ENCODE peak calls at places on chromosomes 2 and 18, in five cellular contexts. One of them, this sample, is unnamed.

GRCh38 chr2:4354678-4355077 is 651.3 kb downstream of the DCDC2C start:
- DNase-seq in thoracic aorta: no peak
- DNase-seq in tibial artery: no peak
- DNase-seq in cardiac fibroblast: no peak
- DNase-seq in AG09309: no peak
- DNase-seq in this sample: no peak

GRCh38 chr18:2656237-2657042 is 914 bp downstream of the SMCHD1 start:
- DNase-seq in tibial artery: peak; percentile 87
- DNase-seq in thoracic aorta: no peak
- DNase-seq in cardiac fibroblast: peak; percentile 45
- DNase-seq in AG09309: no peak
- DNase-seq in this sample: no peak

GRCh38 chr18:57844319-57844718 is 41.2 kb upstream of the ATP8B1 start:
- DNase-seq in cardiac fibroblast: no peak
- DNase-seq in AG09309: no peak
- DNase-seq in tibial artery: no peak
- DNase-seq in thoracic aorta: no peak
- DNase-seq in this sample: no peak

GRCh38 chr18:71995895-71996443 is 548.2 kb downstream of the CBLN2 start:
- DNase-seq in cardiac fibroblast: no peak
- DNase-seq in AG09309: no peak
- DNase-seq in tibial artery: no peak
- DNase-seq in thoracic aorta: no peak
- DNase-seq in this sample: no peak

GRCh38 chr2:109699646-109700045 is 85.5 kb downstream of the SOWAHC start:
- DNase-seq in cardiac fibroblast: no peak
- DNase-seq in AG09309: no peak
- DNase-seq in tibial artery: no peak
- DNase-seq in thoracic aorta: no peak
- DNase-seq in this sample: no peak

GRCh38 chr2:130824492-130825061 is 12.1 kb upstream of the ARHGEF4 start:
- DNase-seq in cardiac fibroblast: peak; percentile 96
- DNase-seq in thoracic aorta: no peak
- DNase-seq in AG09309: peak; percentile 72
- DNase-seq in tibial artery: no peak
- DNase-seq in this sample: peak; percentile 20

GRCh38 chr2:102226612-102227351 is 40.0 kb downstream of the IL1RL2 start:
- DNase-seq in tibial artery: no peak
- DNase-seq in thoracic aorta: no peak
- DNase-seq in AG09309: no peak
- DNase-seq in cardiac fibroblast: no peak
- DNase-seq in this sample: no peak

GRCh38 chr2:137202310-137202709 is 437.0 kb downstream of the THSD7B start:
- DNase-seq in cardiac fibroblast: no peak
- DNase-seq in thoracic aorta: no peak
- DNase-seq in tibial artery: no peak
- DNase-seq in AG09309: no peak
- DNase-seq in this sample: no peak

GRCh38 chr2:213157242-213157641 is 5.8 kb upstream of the IKZF2 start:
- DNase-seq in cardiac fibroblast: peak; percentile 31
- DNase-seq in thoracic aorta: no peak
- DNase-seq in tibial artery: no peak
- DNase-seq in AG09309: no peak
- DNase-seq in this sample: no peak

GRCh38 chr18:50560681-50561629 is 1.1 kb downstream of the MAPK4 start:
- DNase-seq in cardiac fibroblast: no peak
- DNase-seq in thoracic aorta: no peak
- DNase-seq in tibial artery: no peak
- DNase-seq in AG09309: no peak
- DNase-seq in this sample: no peak

GRCh38 chr2:207216454-207216853 is 50.7 kb upstream of the KLF7 start:
- DNase-seq in AG09309: no peak
- DNase-seq in thoracic aorta: no peak
- DNase-seq in cardiac fibroblast: no peak
- DNase-seq in tibial artery: no peak
- DNase-seq in this sample: no peak

GRCh38 chr18:55489742-55490055 is 98.3 kb downstream of the TCF4 start:
- DNase-seq in thoracic aorta: no peak
- DNase-seq in AG09309: no peak
- DNase-seq in tibial artery: no peak
- DNase-seq in cardiac fibroblast: peak; percentile 31
- DNase-seq in this sample: no peak

GRCh38 chr2:89784960-89785359 is 1093.5 kb downstream of the RPIA start:
- DNase-seq in tibial artery: no peak
- DNase-seq in thoracic aorta: no peak
- DNase-seq in cardiac fibroblast: no peak
- DNase-seq in AG09309: no peak
- DNase-seq in this sample: no peak

GRCh38 chr2:208488668-208489564 is 82.3 kb downstream of the PTH2R start:
- DNase-seq in thoracic aorta: no peak
- DNase-seq in AG09309: no peak
- DNase-seq in cardiac fibroblast: no peak
- DNase-seq in tibial artery: no peak
- DNase-seq in this sample: no peak

GRCh38 chr18:53458944-53459580 is 765.4 kb downstream of the MBD2 start:
- DNase-seq in cardiac fibroblast: no peak
- DNase-seq in AG09309: no peak
- DNase-seq in thoracic aorta: no peak
- DNase-seq in tibial artery: no peak
- DNase-seq in this sample: no peak

GRCh38 chr2:54966165-54966819 is 84.0 kb downstream of the RTN4 start:
- DNase-seq in AG09309: no peak
- DNase-seq in tibial artery: no peak
- DNase-seq in cardiac fibroblast: no peak
- DNase-seq in thoracic aorta: no peak
- DNase-seq in this sample: no peak

GRCh38 chr2:223469270-223470057 is 132.7 kb downstream of the SCG2 start:
- DNase-seq in thoracic aorta: peak; percentile 25
- DNase-seq in cardiac fibroblast: peak; percentile 98
- DNase-seq in AG09309: peak; percentile 35
- DNase-seq in tibial artery: peak; percentile 93
- DNase-seq in this sample: no peak

GRCh38 chr2:236657801-236658200 is 88.2 kb downstream of the ACKR3 start:
- DNase-seq in AG09309: no peak
- DNase-seq in tibial artery: no peak
- DNase-seq in cardiac fibroblast: no peak
- DNase-seq in thoracic aorta: no peak
- DNase-seq in this sample: no peak

GRCh38 chr2:68463287-68463877 is 3.7 kb downstream of the FBXO48 start:
- DNase-seq in tibial artery: no peak
- DNase-seq in AG09309: no peak
- DNase-seq in thoracic aorta: no peak
- DNase-seq in cardiac fibroblast: peak; percentile 78
- DNase-seq in this sample: no peak

GRCh38 chr2:101706121-101706818 is 8.8 kb downstream of the MAP4K4 start:
- DNase-seq in AG09309: no peak
- DNase-seq in cardiac fibroblast: no peak
- DNase-seq in thoracic aorta: no peak
- DNase-seq in tibial artery: no peak
- DNase-seq in this sample: no peak

GRCh38 chr18:63439334-63439733 is 17.1 kb upstream of the VPS4B start:
- DNase-seq in tibial artery: no peak
- DNase-seq in cardiac fibroblast: peak; percentile 79
- DNase-seq in AG09309: no peak
- DNase-seq in thoracic aorta: no peak
- DNase-seq in this sample: peak; percentile 37

DNA sequence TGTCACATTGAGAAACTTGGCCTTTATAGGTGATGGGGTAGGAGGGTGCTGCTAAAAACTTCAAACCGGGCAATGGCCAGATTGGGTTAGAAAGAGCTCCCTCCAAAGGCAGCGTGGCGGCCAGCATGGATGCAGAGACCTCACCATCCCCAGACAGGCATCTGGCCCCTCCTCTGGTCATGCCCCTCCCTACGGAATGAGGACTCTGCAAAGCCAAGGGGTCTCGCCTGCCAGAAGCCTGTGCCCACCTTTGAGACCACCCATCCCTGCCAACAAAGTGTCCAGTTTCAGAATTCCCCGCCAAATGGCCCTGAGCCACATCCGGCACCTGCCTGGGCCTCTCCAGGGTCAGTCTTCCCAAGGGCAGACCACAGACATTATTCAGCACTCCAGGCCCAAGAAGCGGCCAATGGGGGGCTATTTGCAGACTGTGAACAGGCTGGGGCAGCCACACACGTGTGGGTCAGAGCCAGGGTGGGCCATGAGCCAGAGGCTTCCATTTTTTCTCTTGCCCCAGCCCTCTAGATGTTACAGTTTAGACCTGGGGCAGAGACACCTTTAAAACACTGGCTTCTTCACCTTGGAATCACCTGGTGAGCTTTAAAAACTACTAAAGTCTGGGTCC is 4.2 kb upstream of the ATP6V1B1 start:
- DNase-seq in AG09309: no peak
- DNase-seq in thoracic aorta: no peak
- DNase-seq in tibial artery: peak; percentile 21
- DNase-seq in cardiac fibroblast: no peak
- DNase-seq in this sample: no peak
- TF ChIP-seq CTCF in AG09309: no peak
- TF ChIP-seq CTCF in thoracic aorta: no peak
- TF ChIP-seq CTCF in tibial artery: no peak
- TF ChIP-seq CTCF in cardiac fibroblast: no peak
- TF ChIP-seq CTCF in this sample: no peak

DNA sequence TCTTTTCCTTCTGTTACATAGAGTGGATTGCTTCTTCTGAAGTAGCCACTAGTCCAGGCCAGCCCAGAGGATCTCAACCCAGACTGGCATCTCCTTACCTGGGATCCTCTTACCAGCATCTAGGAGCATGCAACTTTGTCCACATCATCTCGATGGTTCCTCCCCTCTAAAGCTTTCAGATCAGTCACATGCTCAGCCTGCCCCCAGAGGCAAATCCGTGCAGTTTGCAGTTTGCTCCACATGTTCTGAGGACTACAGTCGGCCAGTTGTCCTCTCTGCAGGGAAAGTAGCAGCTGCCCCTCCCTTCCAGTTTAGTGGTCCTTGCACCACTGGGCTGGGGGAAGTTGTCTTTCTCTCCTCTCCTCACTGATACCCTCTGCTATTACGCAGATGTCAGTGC is 259.8 kb upstream of the APCDD1 start:
- DNase-seq in cardiac fibroblast: peak; percentile 8
- DNase-seq in thoracic aorta: no peak
- DNase-seq in AG09309: no peak
- DNase-seq in tibial artery: no peak
- DNase-seq in this sample: no peak
- TF ChIP-seq CTCF in cardiac fibroblast: no peak
- TF ChIP-seq CTCF in thoracic aorta: no peak
- TF ChIP-seq CTCF in AG09309: no peak
- TF ChIP-seq CTCF in tibial artery: no peak
- TF ChIP-seq CTCF in this sample: no peak

GRCh38 chr2:163593941-163594340 is 141.9 kb downstream of the FIGN start:
- DNase-seq in cardiac fibroblast: no peak
- DNase-seq in AG09309: no peak
- DNase-seq in tibial artery: no peak
- DNase-seq in thoracic aorta: no peak
- DNase-seq in this sample: no peak
- TF ChIP-seq CTCF in cardiac fibroblast: no peak
- TF ChIP-seq CTCF in AG09309: no peak
- TF ChIP-seq CTCF in tibial artery: no peak
- TF ChIP-seq CTCF in thoracic aorta: no peak
- TF ChIP-seq CTCF in this sample: no peak

GRCh38 chr2:164842624-164842966 is 972 bp upstream of the COBLL1 start:
- DNase-seq in cardiac fibroblast: no peak
- DNase-seq in thoracic aorta: no peak
- DNase-seq in tibial artery: no peak
- DNase-seq in AG09309: no peak
- DNase-seq in this sample: no peak

GRCh38 chr2:164840930-164841718 is 499 bp downstream of the COBLL1 start:
- DNase-seq in tibial artery: peak; percentile 91
- DNase-seq in cardiac fibroblast: peak; percentile 75
- DNase-seq in thoracic aorta: peak; percentile 12
- DNase-seq in AG09309: no peak
- DNase-seq in this sample: no peak

GRCh38 chr2:164841719-164842623 is at the start of gene COBLL1:
- DNase-seq in cardiac fibroblast: peak; percentile 74
- DNase-seq in AG09309: no peak
- DNase-seq in thoracic aorta: peak; percentile 9
- DNase-seq in tibial artery: peak; percentile 90
- DNase-seq in this sample: no peak

GRCh38 chr2:164840458-164840929 is 1.1 kb downstream of the COBLL1 start:
- DNase-seq in tibial artery: peak; percentile 76
- DNase-seq in cardiac fibroblast: peak; percentile 43
- DNase-seq in AG09309: no peak
- DNase-seq in thoracic aorta: peak; percentile 11
- DNase-seq in this sample: no peak

GRCh38 chr2:164843346-164843841 is 1.8 kb upstream of the COBLL1 start:
- DNase-seq in cardiac fibroblast: peak; percentile 54
- DNase-seq in thoracic aorta: no peak
- DNase-seq in AG09309: peak; percentile 69
- DNase-seq in tibial artery: no peak
- DNase-seq in this sample: no peak
- TF ChIP-seq CTCF in cardiac fibroblast: peak; percentile 4
- TF ChIP-seq CTCF in thoracic aorta: no peak
- TF ChIP-seq CTCF in AG09309: no peak
- TF ChIP-seq CTCF in tibial artery: no peak
- TF ChIP-seq CTCF in this sample: no peak